ENCODE peak calls at places on chromosomes 13 and 19, in five cellular contexts. E is H1; S is endodermal cell; L is CD8-positive, alpha-beta memory T cell; B is heart right ventricle. P is an unnamed sample. For H3K4me1 and H3K36me3, the result is how much of the 10 kb centered on the place peaks cover.

GRCh38 chr13:23575632-23576031 is 5.4 kb downstream of the TNFRSF19 start:
- DNase-seq in B (no peak), E (no peak), L (no peak), S (no peak), P (no peak)

GRCh38 chr13:97344250-97345175 is 89.5 kb upstream of the RAP2A start:
- DNase-seq in B (peak), S (peak), L (peak), E (no peak), P (peak)

GRCh38 chr19:35468637-35469036 is 20.6 kb downstream of the FFAR2 start:
- DNase-seq in E (no peak), B (peak), L (peak), S (peak), P (peak)

GRCh38 chr19:46068345-46069258 is 27.8 kb upstream of the IGFL4 start:
- DNase-seq in B (no peak), E (no peak), S (no peak), L (no peak), P (no peak)

GRCh38 chr19:38739440-38740251 is 4.6 kb downstream of the CAPN12 start:
- DNase-seq in B (no peak), E (no peak), L (peak), S (peak), P (no peak)

GRCh38 chr13:41065098-41065497 is 3.8 kb downstream of the WBP4 start:
- DNase-seq in E (no peak), B (no peak), L (no peak), S (no peak), P (no peak)

GRCh38 chr19:1065606-1066109 is 1.3 kb upstream of the ARHGAP45 start:
- DNase-seq in B (no peak), E (no peak), S (peak), L (peak), P (no peak)

GRCh38 chr19:18504886-18505610 is 16.8 kb downstream of the ELL start:
- DNase-seq in B (no peak), E (no peak), L (no peak), S (no peak), P (no peak)

GRCh38 chr19:57888494-57889231 is at the start of gene ZNF814:
- DNase-seq in S (peak), L (peak), E (peak), B (peak), P (peak)

GRCh38 chr19:50387176-50387867 is 3.2 kb downstream of the POLD1 start:
- DNase-seq in E (no peak), B (no peak), L (no peak), S (no peak), P (no peak)

GRCh38 chr19:18416778-18417249 is 2.4 kb upstream of the SSBP4 start:
- DNase-seq in S (peak), E (peak), B (peak), L (peak), P (peak)

GRCh38 chr13:49657241-49657641 is 28.9 kb downstream of the ARL11 start:
- DNase-seq in S (peak), B (no peak), L (no peak), E (no peak), P (no peak)

GRCh38 chr13:39362652-39363390 is 240.2 kb downstream of the LHFPL6 start:
- DNase-seq in S (no peak), B (no peak), E (no peak), L (no peak), P (no peak)

DNA sequence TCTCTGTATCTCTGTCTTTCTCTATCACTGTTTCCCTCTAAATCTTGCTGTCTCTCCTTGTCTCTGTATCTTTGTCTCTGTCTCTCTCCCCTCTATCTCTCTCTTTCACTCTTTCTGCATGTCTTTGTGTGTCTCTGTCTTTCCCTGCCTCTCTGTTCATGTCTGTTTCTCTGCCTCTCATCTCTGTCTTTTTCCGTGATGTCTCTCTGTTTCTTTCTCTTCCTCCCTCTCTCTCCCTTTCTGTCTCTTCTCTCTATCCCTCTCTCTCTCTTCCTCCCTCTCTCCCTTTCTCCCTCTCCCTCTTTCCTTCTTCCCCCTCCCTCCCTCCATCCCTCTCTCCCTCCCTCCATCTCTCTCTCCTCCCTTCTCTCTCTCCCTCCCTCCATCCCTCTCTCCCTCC is 56.7 kb upstream of the NFIC start:
- DNase-seq in L (no peak), E (no peak), B (no peak), S (no peak), P (no peak)
- H3K4me1 ChIP-seq in L (under half), E (under half), B (under half), S (under half), P (under half)

GRCh38 chr19:28871099-28871725 is 341.7 kb downstream of the UQCRFS1 start:
- DNase-seq in L (no peak), E (no peak), B (no peak), S (no peak), P (no peak)
- H3K36me3 ChIP-seq in L (under half), E (under half), B (under half), S (under half), P (under half)

GRCh38 chr19:33193269-33193863 is 764 bp upstream of the LRP3 start:
- DNase-seq in L (no peak), E (no peak), B (no peak), S (no peak), P (no peak)
- H3K4me3 ChIP-seq in L (no peak), E (peak), B (no peak), S (no peak), P (no peak)

GRCh38 chr13:113579686-113580085 is 4.9 kb upstream of the TFDP1 start:
- DNase-seq in B (no peak), S (peak), L (peak), E (peak), P (no peak)

GRCh38 chr13:113573065-113573464 is 11.5 kb upstream of the TFDP1 start:
- DNase-seq in S (no peak), L (no peak), B (no peak), E (no peak), P (no peak)

GRCh38 chr13:113581871-113582270 is 2.7 kb upstream of the TFDP1 start:
- DNase-seq in E (peak), S (peak), L (no peak), B (no peak), P (no peak)

GRCh38 chr13:113577881-113578435 is 6.6 kb upstream of the TFDP1 start:
- DNase-seq in L (no peak), E (no peak), S (no peak), B (no peak), P (no peak)

DNA sequence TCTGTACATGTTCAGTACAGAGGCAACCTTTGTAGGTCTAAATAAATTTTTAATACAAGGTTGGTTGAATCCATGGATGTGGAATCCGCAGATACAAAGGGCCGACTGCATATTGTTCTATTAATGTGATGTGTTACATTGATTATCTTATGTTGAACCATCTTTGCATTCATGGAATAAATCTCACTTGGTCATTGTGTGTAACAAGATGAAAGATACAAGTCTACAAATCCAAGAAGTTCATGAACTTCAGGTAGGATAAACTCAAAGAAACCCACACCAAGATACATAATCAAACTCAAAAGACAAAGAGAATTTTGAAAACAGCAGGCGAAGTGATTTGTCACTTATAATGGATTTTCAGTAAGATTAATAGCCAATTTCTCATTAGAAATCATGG is 8.0 kb upstream of the TFDP1 start:
- DNase-seq in B (no peak), E (no peak), L (no peak), S (no peak), P (no peak)
- H3K4me1 ChIP-seq in B (under half), E (under half), L (under half), S (under half), P (under half)

GRCh38 chr19:4065430-4066175 is 1.1 kb downstream of the ZBTB7A start:
- DNase-seq in S (peak), E (peak), B (peak), L (peak), P (peak)

GRCh38 chr19:4063369-4064072 is 3.2 kb downstream of the ZBTB7A start:
- DNase-seq in B (no peak), L (no peak), E (no peak), S (peak), P (no peak)

GRCh38 chr19:4066176-4066606 is 508 bp downstream of the ZBTB7A start:
- DNase-seq in B (peak), L (peak), E (peak), S (no peak), P (peak)

GRCh38 chr19:4064073-4064550 is 2.6 kb downstream of the ZBTB7A start:
- DNase-seq in E (no peak), B (peak), S (peak), L (no peak), P (no peak)

GRCh38 chr19:4064551-4065260 is 2.0 kb downstream of the ZBTB7A start:
- DNase-seq in L (peak), B (peak), E (no peak), S (peak), P (peak)
- H3K36me3 ChIP-seq in L (under half), B (under half), E (under half), S (under half), P (under half)

P was measured in effector memory CD4-positive, alpha-beta T cell.